ENCODE peak calls at places on chromosomes 1 and 21, in four cellular contexts. One of them, this sample, is unnamed.

GRCh38 chr1:87450615-87451209 is 122.0 kb downstream of the LMO4 start:
- DNase-seq in K562: peak; percentile 8
- DNase-seq in HepG2: peak; percentile 21
- DNase-seq in A549: peak; percentile 21
- DNase-seq in this sample: peak; percentile 43

GRCh38 chr1:109814223-109814622 is 50.5 kb upstream of the EPS8L3 start:
- DNase-seq in A549: no peak
- DNase-seq in K562: no peak
- DNase-seq in HepG2: no peak
- DNase-seq in this sample: no peak

GRCh38 chr1:155389831-155390230 is 69.1 kb downstream of the RUSC1 start:
- DNase-seq in HepG2: no peak
- DNase-seq in K562: peak; percentile 37
- DNase-seq in A549: no peak
- DNase-seq in this sample: no peak

GRCh38 chr21:32062591-32063227 is 189.9 kb downstream of the HUNK start:
- DNase-seq in A549: no peak
- DNase-seq in HepG2: no peak
- DNase-seq in K562: no peak
- DNase-seq in this sample: no peak

GRCh38 chr1:89754518-89754917 is 66.3 kb upstream of the LRRC8D start:
- DNase-seq in A549: no peak
- DNase-seq in K562: no peak
- DNase-seq in HepG2: no peak
- DNase-seq in this sample: no peak

GRCh38 chr1:154476791-154477190 is 25.2 kb upstream of the TDRD10 start:
- DNase-seq in K562: no peak
- DNase-seq in HepG2: no peak
- DNase-seq in A549: no peak
- DNase-seq in this sample: no peak

GRCh38 chr1:90809093-90809492 is 92.0 kb upstream of the BARHL2 start:
- DNase-seq in HepG2: no peak
- DNase-seq in A549: no peak
- DNase-seq in K562: no peak
- DNase-seq in this sample: no peak

GRCh38 chr1:23554481-23555224 is 4.6 kb downstream of the ID3 start:
- DNase-seq in A549: peak; percentile 87
- DNase-seq in HepG2: peak; percentile 76
- DNase-seq in K562: peak; percentile 97
- DNase-seq in this sample: peak; percentile 90

DNA sequence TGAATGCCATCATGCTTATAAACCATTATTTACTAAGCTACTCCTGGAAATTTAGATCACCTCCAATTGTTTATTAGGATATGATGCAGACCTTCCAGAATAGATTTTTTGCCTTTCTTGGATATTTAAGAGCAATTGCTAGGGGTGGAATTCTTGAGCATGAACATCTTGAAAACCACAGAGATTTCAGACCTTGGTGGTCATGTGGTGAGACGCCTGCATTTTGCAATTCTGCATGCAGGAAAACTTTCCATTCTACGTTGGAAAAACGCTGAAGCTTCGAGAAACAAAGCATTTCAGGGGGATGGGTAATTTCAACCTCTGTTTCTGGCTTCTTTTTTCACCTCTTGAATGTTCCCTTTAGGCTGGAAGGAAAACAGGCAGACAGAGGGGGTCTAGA is 596.3 kb downstream of the KIF26B start:
- DNase-seq in K562: no peak
- DNase-seq in A549: no peak
- DNase-seq in HepG2: no peak
- DNase-seq in this sample: no peak
- TF ChIP-seq HMGXB4 in K562: no peak
- TF ChIP-seq HMGXB4 in A549: no peak
- TF ChIP-seq HMGXB4 in HepG2: no peak
- TF ChIP-seq HMGXB4 in this sample: no peak

DNA sequence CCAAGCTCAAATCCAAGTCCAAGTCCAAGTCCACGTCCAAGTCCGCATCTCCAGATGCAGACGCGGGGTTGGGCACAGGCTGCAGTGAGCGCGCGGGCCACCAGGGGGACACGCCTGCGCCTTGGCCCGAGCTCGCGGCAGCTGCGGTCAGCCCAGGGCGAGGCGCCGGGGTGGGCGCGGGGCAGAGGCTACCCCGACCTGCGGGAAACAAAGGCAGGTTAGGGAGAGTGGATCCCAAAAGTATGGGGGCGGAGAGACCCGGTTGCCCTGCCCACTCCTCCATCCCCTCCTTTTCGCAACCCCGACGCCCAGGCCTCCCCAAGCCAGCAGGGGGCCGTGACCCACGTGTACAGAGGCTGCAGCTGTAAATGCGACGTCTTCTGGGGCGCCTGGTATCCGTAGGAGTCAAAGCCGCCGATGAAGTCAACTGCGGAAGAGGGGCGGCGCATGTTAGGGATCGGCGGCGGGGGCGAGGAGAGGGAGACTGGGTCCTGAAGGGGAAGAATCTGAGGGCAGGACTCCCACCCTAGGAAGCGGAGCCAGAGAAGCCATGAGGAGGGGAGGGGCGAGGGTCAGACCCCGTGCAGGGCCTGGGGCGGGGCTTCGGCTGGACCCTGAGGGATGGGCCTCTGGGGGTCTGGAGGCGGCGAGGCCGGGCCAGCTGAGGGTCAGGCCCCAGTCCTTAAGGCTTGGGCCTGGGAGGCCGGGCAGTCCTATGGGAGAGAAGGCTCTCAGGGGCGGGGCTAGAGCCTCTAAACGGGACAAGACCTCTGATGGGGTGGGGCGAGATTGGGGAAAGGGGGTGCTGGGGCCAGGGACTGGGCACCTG is 58.0 kb downstream of the NKAIN1 start:
- DNase-seq in A549: peak; percentile 68
- DNase-seq in HepG2: peak; percentile 23
- DNase-seq in K562: peak; percentile 81
- DNase-seq in this sample: peak; percentile 87
- TF ChIP-seq HMGXB4 in A549: no peak
- TF ChIP-seq HMGXB4 in HepG2: no peak
- TF ChIP-seq HMGXB4 in K562: no peak
- TF ChIP-seq HMGXB4 in this sample: no peak

GRCh38 chr21:45140346-45140940 is 66.1 kb downstream of the ADARB1 start:
- DNase-seq in K562: peak; percentile 83
- DNase-seq in HepG2: peak; percentile 86
- DNase-seq in A549: peak; percentile 89
- DNase-seq in this sample: peak; percentile 85
- TF ChIP-seq HMGXB4 in K562: no peak
- TF ChIP-seq HMGXB4 in HepG2: peak; percentile 39
- TF ChIP-seq HMGXB4 in A549: no peak
- TF ChIP-seq HMGXB4 in this sample: no peak

DNA sequence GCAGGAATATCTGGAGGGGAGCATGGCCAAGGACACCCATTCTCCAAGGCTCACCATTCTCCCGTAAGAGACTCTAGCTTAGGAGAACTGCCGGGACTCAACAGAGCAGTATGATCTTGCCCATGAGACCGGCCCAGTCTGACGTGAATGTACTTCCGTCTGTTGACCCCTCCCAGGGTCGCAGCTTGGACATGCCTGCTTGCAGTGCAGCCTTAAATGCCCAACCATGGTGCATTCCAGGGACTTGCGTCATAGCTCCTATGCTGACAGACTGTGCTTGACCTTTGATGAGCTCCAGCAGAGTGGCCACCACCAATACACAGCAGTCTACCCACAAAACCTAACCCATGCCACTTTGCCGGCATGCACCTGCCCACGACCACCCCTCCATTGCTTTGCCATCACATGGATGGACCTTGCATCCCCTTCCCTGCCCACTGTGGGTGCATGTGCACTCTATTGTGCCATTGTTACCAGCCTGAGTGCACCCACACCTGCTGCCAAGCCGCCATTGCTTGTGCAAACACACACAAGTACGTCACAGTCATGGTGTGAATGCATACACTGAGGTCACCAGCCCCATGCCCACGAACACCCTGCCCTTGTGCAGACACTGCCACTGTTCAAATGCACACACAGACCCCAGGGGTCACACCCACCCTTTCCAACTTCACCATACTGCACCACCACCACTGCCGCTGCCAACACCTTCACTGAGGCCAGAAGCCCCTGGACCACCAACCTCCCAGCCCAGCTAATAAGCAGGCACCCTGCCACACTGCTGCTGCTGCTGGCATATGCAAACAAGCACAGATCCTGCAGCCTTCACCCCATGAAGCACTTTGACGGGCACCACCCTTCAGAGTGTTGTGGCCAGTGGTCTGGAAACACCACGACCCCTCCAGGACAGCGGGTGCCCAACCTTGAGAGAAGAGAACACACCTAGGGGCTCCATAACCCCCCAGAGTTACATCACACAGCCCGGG is 1141.3 kb downstream of the BRINP3 start:
- DNase-seq in HepG2: peak; percentile 4
- DNase-seq in K562: no peak
- DNase-seq in A549: no peak
- DNase-seq in this sample: no peak
- TF ChIP-seq HMGXB4 in HepG2: no peak
- TF ChIP-seq HMGXB4 in K562: no peak
- TF ChIP-seq HMGXB4 in A549: no peak
- TF ChIP-seq HMGXB4 in this sample: no peak

DNA sequence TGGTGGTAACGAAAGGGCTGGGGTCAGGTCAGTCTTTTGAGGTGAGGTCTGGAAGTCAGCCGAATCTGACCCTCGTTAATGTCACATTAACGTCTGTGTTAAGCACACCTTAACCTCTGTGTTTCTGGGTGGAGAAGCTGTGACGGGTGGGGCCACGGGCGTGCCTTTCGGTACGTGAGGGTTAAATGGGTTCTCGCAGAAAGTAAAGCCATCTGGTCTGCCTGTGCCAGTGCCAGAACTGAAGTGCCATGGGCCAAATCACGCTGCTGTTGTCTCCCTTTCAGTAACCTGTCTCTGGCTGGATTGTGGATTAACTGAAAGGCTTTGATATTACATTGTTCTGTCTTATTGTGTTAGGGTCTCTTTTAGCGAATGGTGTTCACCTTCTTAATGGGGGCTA is 14.4 kb downstream of the URB2 start:
- DNase-seq in A549: no peak
- DNase-seq in HepG2: no peak
- DNase-seq in K562: no peak
- DNase-seq in this sample: no peak
- TF ChIP-seq HMGXB4 in A549: no peak
- TF ChIP-seq HMGXB4 in HepG2: no peak
- TF ChIP-seq HMGXB4 in K562: no peak
- TF ChIP-seq HMGXB4 in this sample: no peak

DNA sequence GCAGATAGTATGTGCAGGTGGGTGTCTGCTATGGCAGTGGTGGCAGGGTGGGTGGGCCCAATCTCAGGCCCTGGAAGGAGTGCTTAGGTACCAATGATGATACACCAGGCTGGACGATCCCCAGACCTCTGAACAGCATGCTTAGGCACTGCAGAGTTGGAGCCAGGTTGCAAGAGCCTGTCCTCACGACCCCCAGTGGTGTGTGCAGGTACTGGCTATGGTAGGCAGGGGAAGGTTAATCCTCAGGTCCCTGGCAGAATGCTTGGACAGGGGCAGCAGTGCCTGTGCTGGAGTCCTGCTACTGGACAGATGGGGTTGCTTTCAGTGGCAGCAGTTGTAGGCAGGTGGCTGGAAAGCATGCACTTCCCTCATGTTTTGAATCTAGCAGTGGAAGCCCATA is 100.5 kb upstream of the NEK7 start:
- DNase-seq in HepG2: peak; percentile 5
- DNase-seq in K562: no peak
- DNase-seq in A549: peak; percentile 13
- DNase-seq in this sample: peak; percentile 76
- TF ChIP-seq HMGXB4 in HepG2: no peak
- TF ChIP-seq HMGXB4 in K562: no peak
- TF ChIP-seq HMGXB4 in A549: no peak
- TF ChIP-seq HMGXB4 in this sample: no peak

DNA sequence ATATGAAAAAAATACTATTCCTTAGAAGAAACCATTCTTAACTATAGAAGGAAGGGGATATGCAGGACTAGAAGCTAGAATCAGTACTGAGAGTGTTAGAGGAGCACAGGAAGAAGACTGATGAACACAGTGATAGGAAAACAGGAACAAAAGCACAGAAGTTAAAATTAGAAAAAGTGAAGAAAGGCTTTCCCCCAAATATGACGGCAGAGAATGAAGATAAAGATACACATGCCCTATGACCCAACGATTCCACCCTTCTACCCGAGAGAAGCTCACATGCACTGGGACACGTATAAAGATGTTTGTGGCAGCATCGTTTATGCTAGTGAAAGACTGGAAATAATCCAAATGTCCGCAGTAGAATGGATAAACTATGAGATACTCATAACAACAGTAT is 74.2 kb downstream of the DTL start:
- DNase-seq in HepG2: no peak
- DNase-seq in K562: no peak
- DNase-seq in A549: no peak
- DNase-seq in this sample: no peak
- TF ChIP-seq HMGXB4 in HepG2: no peak
- TF ChIP-seq HMGXB4 in K562: no peak
- TF ChIP-seq HMGXB4 in A549: no peak
- TF ChIP-seq HMGXB4 in this sample: no peak

This sample was measured in WTC11.